ENCODE peak calls at places on chromosomes 4 and X, in nine cellular contexts. X, M, Y, F, T, Q, R, P and I are unnamed samples.

GRCh38 chr4:73822389-73822788 is 14.1 kb upstream of the CXCL6 start:
- DNase-seq in X (no peak), M (peak), Y (no peak), F (no peak), T (no peak), Q (no peak), R (peak), P (peak), I (no peak)

GRCh38 chr4:120062663-120063195 is 3.9 kb downstream of the MAD2L1 start:
- DNase-seq in X (no peak), M (peak), Y (no peak), F (no peak), T (no peak), Q (no peak), R (no peak), P (no peak), I (no peak)

GRCh38 chr4:173284463-173284862 is 49.7 kb downstream of the HMGB2 start:
- DNase-seq in X (no peak), M (no peak), Y (no peak), F (no peak), T (no peak), Q (no peak), R (no peak), P (no peak), I (no peak)

GRCh38 chr4:82431026-82431745 is 796 bp downstream of the ENOPH1 start:
- DNase-seq in X (peak), M (peak), Y (peak), F (peak), T (peak), Q (peak), R (no peak), P (peak), I (no peak)

GRCh38 chrX:80808854-80809493 is 703 bp downstream of the BRWD3 start:
- DNase-seq in X (peak), M (peak), Y (no peak), F (no peak), T (no peak), Q (peak), R (no peak), P (peak), I (no peak)

GRCh38 chr4:81255524-81255923 is 40.5 kb upstream of the PRKG2 start:
- DNase-seq in X (no peak), M (peak), Y (no peak), F (no peak), T (no peak), Q (no peak), R (no peak), P (no peak), I (no peak)

GRCh38 chrX:154317391-154318000 is 21.9 kb downstream of the TKTL1 start:
- DNase-seq in X (peak), M (peak), Y (no peak), F (no peak), T (no peak), Q (no peak), R (no peak), P (peak), I (no peak)

GRCh38 chr4:86033171-86033570 is 326.7 kb downstream of the MAPK10 start:
- DNase-seq in X (no peak), M (peak), Y (no peak), F (no peak), T (no peak), Q (no peak), R (no peak), P (no peak), I (no peak)

GRCh38 chr4:119118397-119118796 is 17.2 kb upstream of the MYOZ2 start:
- DNase-seq in X (no peak), M (peak), Y (no peak), F (no peak), T (no peak), Q (no peak), R (no peak), P (no peak), I (no peak)

GRCh38 chr4:139555705-139556070 is 331 bp downstream of the SETD7 start:
- DNase-seq in X (peak), M (no peak), Y (no peak), F (no peak), T (no peak), Q (peak), R (no peak), P (peak), I (no peak)

GRCh38 chr4:104491396-104491821 is 3.3 kb downstream of the CXXC4 start:
- DNase-seq in X (peak), M (peak), Y (peak), F (peak), T (peak), Q (peak), R (no peak), P (peak), I (peak)

GRCh38 chrX:110286126-110286525 is 31.8 kb downstream of the AMMECR1 start:
- DNase-seq in X (peak), M (peak), Y (no peak), F (no peak), T (no peak), Q (no peak), R (peak), P (peak), I (no peak)

GRCh38 chr4:79249879-79250503 is 75.9 kb downstream of the NAA11 start:
- DNase-seq in X (no peak), M (no peak), Y (no peak), F (peak), T (no peak), Q (no peak), R (no peak), P (no peak), I (no peak)

GRCh38 chr4:151905197-151905596 is 144.4 kb upstream of the GATB start:
- DNase-seq in X (no peak), M (no peak), Y (peak), F (no peak), T (no peak), Q (no peak), R (no peak), P (no peak), I (no peak)

GRCh38 chr4:24583451-24584174 is 741 bp downstream of the DHX15 start:
- DNase-seq in X (peak), M (peak), Y (peak), F (peak), T (peak), Q (peak), R (peak), P (peak), I (peak)

GRCh38 chr4:153258750-153259149 is 54.5 kb downstream of the TRIM2 start:
- DNase-seq in X (no peak), M (no peak), Y (no peak), F (no peak), T (no peak), Q (no peak), R (no peak), P (no peak), I (no peak)

GRCh38 chr4:166165829-166166420 is 292.9 kb downstream of the TLL1 start:
- DNase-seq in X (peak), M (peak), Y (peak), F (no peak), T (no peak), Q (no peak), R (peak), P (peak), I (no peak)

GRCh38 chrX:45843518-45843917 is 642.8 kb upstream of the DIPK2B start:
- DNase-seq in X (no peak), M (no peak), Y (peak), F (no peak), T (no peak), Q (no peak), R (no peak), P (no peak), I (no peak)

GRCh38 chr4:183175631-183176232 is 76.7 kb downstream of the WWC2 start:
- DNase-seq in X (no peak), M (peak), Y (no peak), F (no peak), T (no peak), Q (no peak), R (no peak), P (no peak), I (no peak)

GRCh38 chr4:94419956-94420355 is 31.8 kb upstream of the PDLIM5 start:
- DNase-seq in X (no peak), M (peak), Y (no peak), F (no peak), T (no peak), Q (no peak), R (no peak), P (peak), I (no peak)

GRCh38 chrX:8036914-8037313 is 109.7 kb upstream of the PNPLA4 start:
- DNase-seq in X (no peak), M (no peak), Y (no peak), F (no peak), T (no peak), Q (no peak), R (no peak), P (no peak), I (no peak)

GRCh38 chrX:103554687-103555417 is 30.5 kb upstream of the TCEAL4 start:
- DNase-seq in X (peak), M (peak), Y (peak), F (no peak), T (peak), Q (no peak), R (no peak), P (no peak), I (no peak)

GRCh38 chr4:25953740-25954139 is 39.7 kb downstream of the SMIM20 start:
- DNase-seq in X (no peak), M (peak), Y (no peak), F (no peak), T (no peak), Q (no peak), R (peak), P (peak), I (no peak)

GRCh38 chr4:165966833-165967232 is 93.8 kb downstream of the TLL1 start:
- DNase-seq in X (no peak), M (no peak), Y (no peak), F (no peak), T (no peak), Q (no peak), R (no peak), P (no peak), I (no peak)

GRCh38 chrX:65926095-65927019 is 113.5 kb downstream of the VSIG4 start:
- DNase-seq in X (no peak), M (no peak), Y (no peak), F (no peak), T (no peak), Q (no peak), R (no peak), P (no peak), I (no peak)

GRCh38 chrX:123450217-123450616 is 266.1 kb downstream of the GRIA3 start:
- DNase-seq in X (peak), M (peak), Y (peak), F (no peak), T (no peak), Q (no peak), R (no peak), P (no peak), I (no peak)

GRCh38 chr4:22356996-22357596 is 158.8 kb downstream of the ADGRA3 start:
- DNase-seq in X (no peak), M (peak), Y (peak), F (no peak), T (no peak), Q (no peak), R (no peak), P (no peak), I (no peak)

GRCh38 chr4:89528525-89529133 is 221.0 kb upstream of the GPRIN3 start:
- DNase-seq in X (no peak), M (no peak), Y (no peak), F (no peak), T (no peak), Q (no peak), R (no peak), P (no peak), I (no peak)

GRCh38 chr4:6076391-6076790 is 58.2 kb upstream of the C4orf50 start:
- DNase-seq in X (no peak), M (no peak), Y (no peak), F (no peak), T (no peak), Q (no peak), R (no peak), P (no peak), I (no peak)

GRCh38 chrX:108584617-108585211 is 145.1 kb downstream of the COL4A5 start:
- DNase-seq in X (peak), M (peak), Y (no peak), F (no peak), T (no peak), Q (no peak), R (peak), P (peak), I (no peak)
- TF ChIP-seq CTCF in X (peak), M (peak), Y (no peak), F (peak), T (peak), Q (peak), R (peak), P (no peak), I (peak)

DNA sequence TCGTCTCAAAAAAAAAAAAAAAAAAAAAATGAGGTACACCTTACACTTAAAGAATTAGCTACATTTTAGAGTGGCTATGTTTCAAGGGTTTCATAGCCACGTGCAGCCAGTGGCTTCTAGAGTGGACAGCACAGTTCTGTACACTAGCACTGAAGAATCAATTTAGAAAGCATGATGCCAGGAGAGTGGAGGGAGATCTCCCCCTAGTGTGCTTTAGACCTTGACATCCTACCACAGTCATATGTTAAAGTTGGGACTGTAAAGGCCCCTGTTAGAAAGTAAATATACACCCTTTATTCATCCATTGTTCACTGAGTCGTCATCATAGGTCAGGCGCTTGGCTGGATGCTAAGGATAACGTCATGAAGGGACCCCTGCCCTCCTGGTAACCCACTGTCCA is 179.4 kb downstream of the QDPR start:
- DNase-seq in X (no peak), M (no peak), Y (no peak), F (no peak), T (no peak), Q (no peak), R (no peak), P (no peak), I (no peak)
- TF ChIP-seq CTCF in X (no peak), M (no peak), Y (no peak), F (no peak), T (no peak), Q (no peak), R (no peak), P (no peak), I (no peak)

DNA sequence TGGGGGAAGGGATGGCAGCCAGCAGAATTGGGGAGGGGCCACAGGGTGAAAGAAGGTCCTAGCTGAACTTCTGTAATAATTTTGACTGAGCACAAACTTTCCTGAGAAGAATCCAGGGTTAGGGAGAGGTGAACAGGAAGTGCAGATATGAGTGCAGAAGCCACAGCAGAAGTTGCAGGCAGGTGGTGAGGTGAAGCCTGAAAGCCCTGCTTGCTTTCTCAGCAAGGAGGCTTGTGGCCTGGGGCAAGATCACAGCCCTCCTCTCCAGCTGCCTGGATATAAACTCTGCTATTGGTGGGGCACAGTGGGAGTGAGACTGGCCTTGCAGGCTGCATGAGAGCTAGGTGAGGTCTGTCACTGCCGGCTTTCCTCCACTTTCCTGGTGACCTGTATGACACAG is 44.1 kb upstream of the UPRT start:
- DNase-seq in X (no peak), M (no peak), Y (peak), F (no peak), T (no peak), Q (no peak), R (no peak), P (no peak), I (no peak)
- TF ChIP-seq CTCF in X (no peak), M (no peak), Y (no peak), F (no peak), T (no peak), Q (no peak), R (no peak), P (no peak), I (no peak)

GRCh38 chr4:53617101-53617680 is 25.9 kb upstream of the LNX1 start:
- DNase-seq in X (no peak), M (no peak), Y (no peak), F (no peak), T (no peak), Q (no peak), R (no peak), P (no peak), I (no peak)

GRCh38 chr4:53618321-53618720 is 27.0 kb upstream of the LNX1 start:
- DNase-seq in X (no peak), M (no peak), Y (no peak), F (no peak), T (no peak), Q (no peak), R (no peak), P (no peak), I (no peak)

GRCh38 chr4:53619431-53619830 is 28.1 kb upstream of the LNX1 start:
- DNase-seq in X (no peak), M (no peak), Y (no peak), F (no peak), T (no peak), Q (no peak), R (no peak), P (no peak), I (no peak)

GRCh38 chr4:53622739-53623151 is 31.5 kb upstream of the LNX1 start:
- DNase-seq in X (no peak), M (peak), Y (no peak), F (no peak), T (no peak), Q (no peak), R (no peak), P (peak), I (no peak)

DNA sequence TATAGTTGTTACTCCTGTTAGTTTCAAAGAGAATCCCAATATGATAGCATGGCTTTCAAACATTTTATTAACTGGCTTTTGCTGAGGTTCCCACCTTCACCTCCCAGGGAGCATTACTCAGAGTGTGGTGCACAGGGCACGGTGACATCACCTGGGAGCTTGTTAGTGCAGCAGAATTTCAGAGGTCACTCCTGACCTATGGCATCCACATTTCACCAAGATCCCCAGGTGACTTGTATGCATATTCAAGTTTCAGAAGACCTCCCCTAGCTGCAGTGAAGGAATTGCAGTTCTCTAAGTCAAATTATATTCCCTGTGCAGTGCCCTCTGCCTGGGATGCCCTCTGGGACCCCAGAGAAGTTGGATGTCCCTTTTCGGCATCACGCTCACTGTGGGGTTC is 29.7 kb upstream of the LNX1 start:
- DNase-seq in X (no peak), M (no peak), Y (no peak), F (no peak), T (no peak), Q (no peak), R (no peak), P (no peak), I (no peak)
- TF ChIP-seq CTCF in X (no peak), M (peak), Y (no peak), F (no peak), T (no peak), Q (no peak), R (peak), P (no peak), I (peak)

DNA sequence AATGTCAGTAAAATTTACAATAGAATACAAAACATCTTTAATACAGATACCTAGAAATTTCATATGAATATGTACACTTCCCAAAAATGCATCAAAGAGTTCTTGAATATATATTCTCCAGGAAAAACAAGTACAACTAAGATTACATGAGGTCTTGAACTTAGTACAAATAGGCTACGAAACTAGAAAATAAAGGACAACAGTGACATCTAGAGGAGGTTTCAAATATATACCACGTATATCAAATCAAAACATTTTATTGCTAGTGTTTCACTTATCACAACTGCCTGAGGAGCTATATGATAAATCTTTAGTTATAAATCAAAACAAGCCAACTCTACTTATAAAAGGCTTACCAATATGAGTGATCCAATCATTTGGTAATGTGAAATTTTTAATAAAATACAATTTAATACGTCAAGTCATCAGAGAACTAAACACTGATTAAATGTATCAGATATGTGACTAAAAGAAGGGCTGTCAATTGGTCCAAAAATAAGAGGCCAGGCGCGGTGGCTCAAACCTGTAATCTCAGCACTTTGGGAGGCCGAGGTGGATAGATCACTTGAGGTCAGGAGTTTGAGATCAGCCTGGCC is 36.6 kb downstream of the ANAPC10 start:
- DNase-seq in X (no peak), M (peak), Y (peak), F (no peak), T (no peak), Q (no peak), R (peak), P (peak), I (no peak)
- TF ChIP-seq CTCF in X (no peak), M (peak), Y (no peak), F (peak), T (peak), Q (peak), R (peak), P (peak), I (peak)